ENCODE peak calls at places on chromosomes 16 and 17, in five cellular contexts. Z, Q, S, T and U are unnamed samples.

GRCh38 chr17:79114455-79115301 is 40.1 kb downstream of the ENGASE start:
- DNase-seq in Z (no peak), Q (no peak), S (peak; percentile 72), T (no peak), U (no peak)

GRCh38 chr17:33639103-33639991 is 346.3 kb upstream of the ASIC2 start:
- DNase-seq in Z (no peak), Q (no peak), S (no peak), T (no peak), U (no peak)

GRCh38 chr16:54425681-54426549 is 139.3 kb upstream of the IRX3 start:
- DNase-seq in Z (no peak), Q (no peak), S (no peak), T (no peak), U (no peak)

GRCh38 chr16:67661101-67661661 is 421 bp downstream of the PARD6A start:
- DNase-seq in Z (no peak), Q (peak; percentile 34), S (no peak), T (no peak), U (no peak)

GRCh38 chr16:88814144-88814502 is 2.4 kb upstream of the APRT start:
- DNase-seq in Z (no peak), Q (no peak), S (no peak), T (no peak), U (no peak)

GRCh38 chr16:76639685-76640289 is 362.6 kb downstream of the CNTNAP4 start:
- DNase-seq in Z (no peak), Q (peak; percentile 81), S (no peak), T (no peak), U (peak; percentile 28)

GRCh38 chr16:68902376-68903345 is 59.3 kb downstream of the TANGO6 start:
- DNase-seq in Z (no peak), Q (peak; percentile 66), S (peak; percentile 82), T (no peak), U (peak; percentile 30)

GRCh38 chr16:76882105-76882504 is 308.9 kb upstream of the MON1B start:
- DNase-seq in Z (no peak), Q (no peak), S (no peak), T (no peak), U (no peak)

GRCh38 chr16:69796285-69797118 is 34.4 kb downstream of the WWP2 start:
- DNase-seq in Z (no peak), Q (peak; percentile 84), S (no peak), T (peak; percentile 32), U (peak; percentile 59)

GRCh38 chr17:64411999-64412771 is 21.5 kb upstream of the PECAM1 start:
- DNase-seq in Z (no peak), Q (peak; percentile 35), S (peak; percentile 38), T (no peak), U (no peak)

GRCh38 chr16:75096730-75097129 is 19.9 kb downstream of the LDHD start:
- DNase-seq in Z (no peak), Q (no peak), S (no peak), T (no peak), U (peak; percentile 48)

GRCh38 chr16:85903576-85903975 is 4.6 kb downstream of the IRF8 start:
- DNase-seq in Z (no peak), Q (no peak), S (no peak), T (no peak), U (no peak)

GRCh38 chr16:11597268-11597690 is 10.6 kb upstream of the LITAF start:
- DNase-seq in Z (no peak), Q (no peak), S (no peak), T (no peak), U (no peak)

GRCh38 chr17:27407916-27408846 is 48.1 kb upstream of the KSR1 start:
- DNase-seq in Z (no peak), Q (peak; percentile 65), S (no peak), T (peak; percentile 24), U (peak; percentile 34)

GRCh38 chr16:87210949-87211348 is 106.2 kb downstream of the C16orf95 start:
- DNase-seq in Z (no peak), Q (peak; percentile 67), S (no peak), T (no peak), U (no peak)

GRCh38 chr17:70187383-70187782 is 18.1 kb downstream of the KCNJ2 start:
- DNase-seq in Z (no peak), Q (peak; percentile 34), S (no peak), T (no peak), U (peak; percentile 71)

GRCh38 chr16:11121909-11122692 is 133.9 kb downstream of the SOCS1 start:
- DNase-seq in Z (no peak), Q (no peak), S (no peak), T (no peak), U (no peak)